ENCODE peak calls at places on chromosomes 7 and 10, in eight cellular contexts. R is stomach, W is endothelial cell, N is kidney epithelial cell, Y is MCF 10A, B is OCI-LY7, O is GM13977, A is psoas muscle. X is an unnamed sample.
A peak's percentile ranks its signal among the peaks of the same experiment; 100 is the strongest.

GRCh38 chr7:132275811-132276210 is 300.5 kb downstream of the PLXNA4 start:
- DNase-seq in O (no peak), N (no peak), Y (no peak), R (no peak), W (no peak), A (no peak), B (no peak), X (no peak)

GRCh38 chr7:125425507-125425906 is 495.9 kb upstream of the POT1 start:
- DNase-seq in R (no peak), O (no peak), A (no peak), Y (no peak), N (no peak), W (no peak), B (no peak), X (no peak)

GRCh38 chr10:87817291-87817872 is 644 bp downstream of the ATAD1 start:
- DNase-seq in W (no peak), A (no peak), O (no peak), B (peak; percentile 49), R (no peak), N (no peak), Y (peak; percentile 12), X (no peak)

GRCh38 chr7:131244259-131244852 is 83.3 kb upstream of the MKLN1 start:
- DNase-seq in R (no peak), A (peak; percentile 62), O (no peak), N (peak; percentile 90), Y (peak; percentile 90), B (no peak), W (no peak), X (no peak)

GRCh38 chr7:2417981-2418481 is 14.6 kb downstream of the CHST12 start:
- DNase-seq in R (no peak), O (no peak), N (no peak), Y (no peak), A (no peak), W (no peak), B (no peak), X (no peak)

GRCh38 chr7:8260871-8261707 is 878 bp downstream of the ICA1 start:
- DNase-seq in R (peak; percentile 67), W (peak; percentile 63), A (peak; percentile 63), B (no peak), Y (peak; percentile 51), O (peak; percentile 42), N (no peak), X (no peak)

GRCh38 chr7:145289384-145289783 is 453.5 kb upstream of the TPK1 start:
- DNase-seq in A (no peak), O (no peak), R (no peak), B (no peak), Y (no peak), N (no peak), W (no peak), X (no peak)

GRCh38 chr10:26960308-26960707 is 99.5 kb upstream of the ABI1 start:
- DNase-seq in A (peak; percentile 58), B (no peak), Y (no peak), O (no peak), N (no peak), W (no peak), R (no peak), X (no peak)

GRCh38 chr7:4792537-4793126 is 17.2 kb downstream of the AP5Z1 start:
- DNase-seq in R (no peak), W (peak; percentile 70), N (no peak), Y (no peak), O (no peak), A (peak; percentile 65), B (no peak), X (no peak)

GRCh38 chr7:121057878-121058277 is 69.4 kb downstream of the CPED1 start:
- DNase-seq in R (no peak), W (no peak), B (no peak), N (no peak), Y (no peak), A (no peak), O (no peak), X (no peak)

GRCh38 chr7:87206361-87206760 is 13.2 kb downstream of the TMEM243 start:
- DNase-seq in Y (no peak), W (no peak), O (no peak), R (no peak), B (no peak), A (no peak), N (no peak), X (no peak)

GRCh38 chr10:79434223-79434687 is 11.2 kb downstream of the ZCCHC24 start:
- DNase-seq in A (no peak), W (no peak), Y (no peak), B (no peak), O (no peak), R (no peak), N (no peak), X (no peak)

GRCh38 chr10:63670291-63670898 is 149.2 kb downstream of the REEP3 start:
- DNase-seq in A (no peak), R (no peak), Y (no peak), O (peak; percentile 49), B (no peak), N (no peak), W (no peak), X (no peak)

GRCh38 chr7:55250313-55250712 is 114.8 kb upstream of the LANCL2 start:
- DNase-seq in W (peak; percentile 68), Y (peak; percentile 66), A (no peak), R (peak; percentile 39), N (no peak), O (no peak), B (no peak), X (no peak)

GRCh38 chr10:127977368-127978009 is 70.6 kb downstream of the PTPRE start:
- DNase-seq in R (peak; percentile 52), W (peak; percentile 45), O (no peak), B (no peak), Y (peak; percentile 69), N (peak; percentile 60), A (peak; percentile 91), X (no peak)

GRCh38 chr10:129612481-129613109 is 145.6 kb downstream of the MGMT start:
- DNase-seq in B (no peak), O (no peak), R (no peak), N (no peak), Y (no peak), W (no peak), A (no peak), X (no peak)

GRCh38 chr7:91066627-91067026 is 197.6 kb upstream of the FZD1 start:
- DNase-seq in N (no peak), R (no peak), O (no peak), B (no peak), W (no peak), A (no peak), Y (no peak), X (no peak)

GRCh38 chr10:121524138-121524817 is 74.0 kb downstream of the FGFR2 start:
- DNase-seq in B (no peak), Y (no peak), W (no peak), N (no peak), O (no peak), R (no peak), A (no peak), X (no peak)

GRCh38 chr10:121521794-121522556 is 76.3 kb downstream of the FGFR2 start:
- DNase-seq in A (no peak), R (no peak), B (no peak), W (no peak), N (no peak), O (no peak), Y (no peak), X (no peak)

GRCh38 chr10:121525276-121526039 is 72.8 kb downstream of the FGFR2 start:
- DNase-seq in N (no peak), O (no peak), A (no peak), W (no peak), B (no peak), Y (no peak), R (no peak), X (no peak)

GRCh38 chr10:121519901-121520500 is 78.2 kb downstream of the FGFR2 start:
- DNase-seq in B (no peak), R (no peak), N (no peak), O (no peak), W (no peak), Y (no peak), A (no peak), X (no peak)

GRCh38 chr10:121522841-121523240 is 75.4 kb downstream of the FGFR2 start:
- DNase-seq in N (no peak), Y (no peak), W (no peak), O (no peak), A (no peak), B (no peak), R (no peak), X (no peak)
- TF ChIP-seq CTCF in N (no peak), Y (no peak), W (no peak), O (no peak), A (no peak), B (no peak), R (no peak), X (no peak)

DNA sequence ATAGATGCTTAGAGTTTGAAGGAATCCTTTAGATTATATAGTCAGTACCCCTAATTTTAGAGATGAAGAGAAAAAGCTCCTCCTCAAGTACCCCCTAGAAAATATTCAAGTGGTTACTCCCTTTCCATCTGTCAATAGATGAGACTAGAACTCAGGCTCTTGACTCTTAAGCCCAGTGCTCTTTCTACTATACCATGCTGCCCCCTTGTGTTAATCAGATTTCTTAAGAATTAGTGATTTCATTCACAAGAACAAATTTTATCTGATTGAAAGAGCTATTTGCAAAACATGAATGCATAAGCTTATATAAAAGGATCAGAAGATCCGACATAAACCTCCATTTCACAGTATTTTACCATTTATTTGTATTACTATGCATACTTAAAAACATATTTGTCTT is 179.3 kb downstream of the TFEC start:
- DNase-seq in N (peak; percentile 7), O (no peak), B (peak; percentile 27), R (no peak), Y (peak; percentile 50), W (no peak), A (no peak), X (no peak)
- TF ChIP-seq CTCF in N (peak; percentile 32), O (peak; percentile 45), B (peak; percentile 66), R (no peak), Y (peak; percentile 35), W (peak; percentile 44), A (peak; percentile 27), X (no peak)

GRCh38 chr7:129821476-129821875 is 131.3 kb downstream of the UBE2H start:
- DNase-seq in O (no peak), Y (no peak), B (no peak), R (no peak), A (no peak), N (no peak), W (no peak), X (no peak)

GRCh38 chr7:129825554-129826267 is 127.0 kb downstream of the UBE2H start:
- DNase-seq in W (peak; percentile 97), O (peak; percentile 89), B (peak; percentile 78), Y (peak; percentile 72), N (no peak), A (peak; percentile 94), R (peak; percentile 91), X (peak; percentile 94)

GRCh38 chr7:129825005-129825553 is 127.7 kb downstream of the UBE2H start:
- DNase-seq in Y (peak; percentile 67), W (peak; percentile 60), B (peak; percentile 42), R (no peak), O (peak; percentile 62), A (peak; percentile 76), N (no peak), X (no peak)

GRCh38 chr7:129827467-129827990 is 125.2 kb downstream of the UBE2H start:
- DNase-seq in B (no peak), A (no peak), W (no peak), R (no peak), N (no peak), O (no peak), Y (no peak), X (no peak)

GRCh38 chr7:129824291-129825004 is 128.3 kb downstream of the UBE2H start:
- DNase-seq in N (no peak), Y (no peak), O (no peak), B (no peak), A (no peak), R (no peak), W (no peak), X (peak; percentile 20)
- TF ChIP-seq CTCF in N (no peak), Y (no peak), O (no peak), B (no peak), A (no peak), R (peak; percentile 12), W (no peak), X (no peak)

GRCh38 chr7:111853231-111853990 is 291.1 kb upstream of the IMMP2L start:
- DNase-seq in O (no peak), A (no peak), Y (peak; percentile 24), N (no peak), B (no peak), W (no peak), R (no peak), X (no peak)
- TF ChIP-seq CTCF in O (peak; percentile 9), A (no peak), Y (no peak), N (no peak), B (peak; percentile 35), W (no peak), R (no peak), X (no peak)

X was measured in activated B cell treated with CpG ODN at 0.5 μM for 24 hours.